ENCODE peak calls at places on chromosomes 16 and 17, in nine cellular contexts. One of them, this sample, is unnamed.

GRCh38 chr17:43366809-43367587 is 31.8 kb upstream of the ARL4D start:
- DNase-seq in mammary epithelial cell: no peak
- DNase-seq in gastrocnemius medialis: peak; percentile 53
- DNase-seq in CD8-positive, alpha-beta memory T cell: peak; percentile 29
- DNase-seq in mucosa of descending colon: no peak
- DNase-seq in SK-N-SH: no peak
- DNase-seq in effector memory CD4-positive, alpha-beta T cell: no peak
- DNase-seq in ascending aorta: peak; percentile 72
- DNase-seq in sigmoid colon: no peak
- DNase-seq in this sample: no peak

GRCh38 chr16:11603331-11603750 is 16.6 kb upstream of the LITAF start:
- DNase-seq in sigmoid colon: no peak
- DNase-seq in gastrocnemius medialis: no peak
- DNase-seq in effector memory CD4-positive, alpha-beta T cell: no peak
- DNase-seq in mucosa of descending colon: no peak
- DNase-seq in mammary epithelial cell: no peak
- DNase-seq in SK-N-SH: peak; percentile 59
- DNase-seq in ascending aorta: no peak
- DNase-seq in CD8-positive, alpha-beta memory T cell: no peak
- DNase-seq in this sample: peak; percentile 63

GRCh38 chr16:935684-936083 is 35.1 kb downstream of the LMF1 start:
- DNase-seq in gastrocnemius medialis: no peak
- DNase-seq in CD8-positive, alpha-beta memory T cell: no peak
- DNase-seq in mammary epithelial cell: no peak
- DNase-seq in mucosa of descending colon: no peak
- DNase-seq in sigmoid colon: no peak
- DNase-seq in effector memory CD4-positive, alpha-beta T cell: no peak
- DNase-seq in SK-N-SH: no peak
- DNase-seq in ascending aorta: no peak
- DNase-seq in this sample: no peak

GRCh38 chr16:53404959-53405358 is 29.3 kb upstream of the RBL2 start:
- DNase-seq in CD8-positive, alpha-beta memory T cell: no peak
- DNase-seq in ascending aorta: no peak
- DNase-seq in effector memory CD4-positive, alpha-beta T cell: no peak
- DNase-seq in mucosa of descending colon: no peak
- DNase-seq in SK-N-SH: no peak
- DNase-seq in mammary epithelial cell: no peak
- DNase-seq in gastrocnemius medialis: no peak
- DNase-seq in sigmoid colon: no peak
- DNase-seq in this sample: no peak

GRCh38 chr17:42603318-42603717 is 5.9 kb downstream of the RETREG3 start:
- DNase-seq in gastrocnemius medialis: no peak
- DNase-seq in mucosa of descending colon: no peak
- DNase-seq in CD8-positive, alpha-beta memory T cell: no peak
- DNase-seq in ascending aorta: no peak
- DNase-seq in SK-N-SH: no peak
- DNase-seq in sigmoid colon: no peak
- DNase-seq in effector memory CD4-positive, alpha-beta T cell: no peak
- DNase-seq in mammary epithelial cell: no peak
- DNase-seq in this sample: no peak

GRCh38 chr16:694863-695354 is 4.7 kb upstream of the WDR24 start:
- DNase-seq in sigmoid colon: no peak
- DNase-seq in effector memory CD4-positive, alpha-beta T cell: peak; percentile 46
- DNase-seq in ascending aorta: no peak
- DNase-seq in gastrocnemius medialis: no peak
- DNase-seq in mucosa of descending colon: no peak
- DNase-seq in SK-N-SH: no peak
- DNase-seq in CD8-positive, alpha-beta memory T cell: peak; percentile 31
- DNase-seq in mammary epithelial cell: no peak
- DNase-seq in this sample: no peak

GRCh38 chr17:47699536-47699840 is 5.5 kb downstream of the TBKBP1 start:
- DNase-seq in effector memory CD4-positive, alpha-beta T cell: no peak
- DNase-seq in SK-N-SH: peak; percentile 19
- DNase-seq in sigmoid colon: no peak
- DNase-seq in CD8-positive, alpha-beta memory T cell: no peak
- DNase-seq in ascending aorta: no peak
- DNase-seq in gastrocnemius medialis: no peak
- DNase-seq in mammary epithelial cell: no peak
- DNase-seq in mucosa of descending colon: no peak
- DNase-seq in this sample: no peak

GRCh38 chr17:17783825-17784598 is 52.8 kb downstream of the SREBF1 start:
- DNase-seq in ascending aorta: no peak
- DNase-seq in mucosa of descending colon: peak; percentile 59
- DNase-seq in mammary epithelial cell: no peak
- DNase-seq in gastrocnemius medialis: peak; percentile 45
- DNase-seq in effector memory CD4-positive, alpha-beta T cell: no peak
- DNase-seq in sigmoid colon: no peak
- DNase-seq in CD8-positive, alpha-beta memory T cell: peak; percentile 46
- DNase-seq in SK-N-SH: no peak
- DNase-seq in this sample: no peak

GRCh38 chr16:3266873-3267537 is 10.6 kb upstream of the MEFV start:
- DNase-seq in effector memory CD4-positive, alpha-beta T cell: no peak
- DNase-seq in gastrocnemius medialis: no peak
- DNase-seq in CD8-positive, alpha-beta memory T cell: no peak
- DNase-seq in mammary epithelial cell: peak; percentile 26
- DNase-seq in ascending aorta: no peak
- DNase-seq in SK-N-SH: peak; percentile 67
- DNase-seq in mucosa of descending colon: no peak
- DNase-seq in sigmoid colon: no peak
- DNase-seq in this sample: no peak

GRCh38 chr17:35596530-35597233 is 9.6 kb downstream of the AP2B1 start:
- DNase-seq in mucosa of descending colon: no peak
- DNase-seq in ascending aorta: no peak
- DNase-seq in mammary epithelial cell: no peak
- DNase-seq in sigmoid colon: no peak
- DNase-seq in effector memory CD4-positive, alpha-beta T cell: no peak
- DNase-seq in CD8-positive, alpha-beta memory T cell: no peak
- DNase-seq in gastrocnemius medialis: no peak
- DNase-seq in SK-N-SH: peak; percentile 26
- DNase-seq in this sample: no peak

GRCh38 chr17:33292981-33293867 is at the start of gene ASIC2:
- DNase-seq in sigmoid colon: no peak
- DNase-seq in ascending aorta: no peak
- DNase-seq in mammary epithelial cell: peak; percentile 62
- DNase-seq in SK-N-SH: peak; percentile 55
- DNase-seq in effector memory CD4-positive, alpha-beta T cell: no peak
- DNase-seq in CD8-positive, alpha-beta memory T cell: no peak
- DNase-seq in mucosa of descending colon: peak; percentile 64
- DNase-seq in gastrocnemius medialis: no peak
- DNase-seq in this sample: peak; percentile 27

GRCh38 chr17:72387487-72387886 is 266.7 kb downstream of the SOX9 start:
- DNase-seq in gastrocnemius medialis: no peak
- DNase-seq in ascending aorta: no peak
- DNase-seq in sigmoid colon: no peak
- DNase-seq in CD8-positive, alpha-beta memory T cell: no peak
- DNase-seq in SK-N-SH: no peak
- DNase-seq in mucosa of descending colon: no peak
- DNase-seq in mammary epithelial cell: no peak
- DNase-seq in effector memory CD4-positive, alpha-beta T cell: no peak
- DNase-seq in this sample: no peak

GRCh38 chr17:72705905-72706395 is 386.5 kb downstream of the SLC39A11 start:
- DNase-seq in mammary epithelial cell: no peak
- DNase-seq in gastrocnemius medialis: no peak
- DNase-seq in effector memory CD4-positive, alpha-beta T cell: no peak
- DNase-seq in mucosa of descending colon: no peak
- DNase-seq in CD8-positive, alpha-beta memory T cell: no peak
- DNase-seq in ascending aorta: no peak
- DNase-seq in SK-N-SH: no peak
- DNase-seq in sigmoid colon: no peak
- DNase-seq in this sample: no peak

GRCh38 chr17:59521465-59522126 is 43.8 kb upstream of the DHX40 start:
- DNase-seq in SK-N-SH: peak; percentile 92
- DNase-seq in sigmoid colon: peak; percentile 73
- DNase-seq in gastrocnemius medialis: peak; percentile 22
- DNase-seq in mucosa of descending colon: peak; percentile 71
- DNase-seq in ascending aorta: peak; percentile 72
- DNase-seq in effector memory CD4-positive, alpha-beta T cell: peak; percentile 6
- DNase-seq in mammary epithelial cell: peak; percentile 56
- DNase-seq in CD8-positive, alpha-beta memory T cell: peak; percentile 35
- DNase-seq in this sample: peak; percentile 59

GRCh38 chr17:61139219-61139618 is 260.4 kb upstream of the TBX2 start:
- DNase-seq in effector memory CD4-positive, alpha-beta T cell: peak; percentile 9
- DNase-seq in ascending aorta: no peak
- DNase-seq in SK-N-SH: no peak
- DNase-seq in gastrocnemius medialis: no peak
- DNase-seq in sigmoid colon: no peak
- DNase-seq in mammary epithelial cell: peak; percentile 56
- DNase-seq in CD8-positive, alpha-beta memory T cell: peak; percentile 80
- DNase-seq in mucosa of descending colon: peak; percentile 56
- DNase-seq in this sample: no peak

GRCh38 chr17:44438634-44439033 is 49.2 kb upstream of the ITGA2B start:
- DNase-seq in mucosa of descending colon: no peak
- DNase-seq in SK-N-SH: peak; percentile 8
- DNase-seq in CD8-positive, alpha-beta memory T cell: no peak
- DNase-seq in effector memory CD4-positive, alpha-beta T cell: no peak
- DNase-seq in mammary epithelial cell: no peak
- DNase-seq in sigmoid colon: no peak
- DNase-seq in gastrocnemius medialis: peak; percentile 85
- DNase-seq in ascending aorta: no peak
- DNase-seq in this sample: no peak

GRCh38 chr17:14061666-14062560 is 7.4 kb upstream of the COX10 start:
- DNase-seq in effector memory CD4-positive, alpha-beta T cell: no peak
- DNase-seq in mucosa of descending colon: no peak
- DNase-seq in CD8-positive, alpha-beta memory T cell: no peak
- DNase-seq in mammary epithelial cell: peak; percentile 48
- DNase-seq in SK-N-SH: no peak
- DNase-seq in sigmoid colon: no peak
- DNase-seq in gastrocnemius medialis: peak; percentile 54
- DNase-seq in ascending aorta: peak; percentile 73
- DNase-seq in this sample: no peak

GRCh38 chr16:29705030-29705429 is 26.1 kb downstream of the QPRT start:
- DNase-seq in effector memory CD4-positive, alpha-beta T cell: no peak
- DNase-seq in sigmoid colon: no peak
- DNase-seq in ascending aorta: no peak
- DNase-seq in mammary epithelial cell: no peak
- DNase-seq in SK-N-SH: no peak
- DNase-seq in mucosa of descending colon: no peak
- DNase-seq in gastrocnemius medialis: no peak
- DNase-seq in CD8-positive, alpha-beta memory T cell: no peak
- DNase-seq in this sample: no peak

DNA sequence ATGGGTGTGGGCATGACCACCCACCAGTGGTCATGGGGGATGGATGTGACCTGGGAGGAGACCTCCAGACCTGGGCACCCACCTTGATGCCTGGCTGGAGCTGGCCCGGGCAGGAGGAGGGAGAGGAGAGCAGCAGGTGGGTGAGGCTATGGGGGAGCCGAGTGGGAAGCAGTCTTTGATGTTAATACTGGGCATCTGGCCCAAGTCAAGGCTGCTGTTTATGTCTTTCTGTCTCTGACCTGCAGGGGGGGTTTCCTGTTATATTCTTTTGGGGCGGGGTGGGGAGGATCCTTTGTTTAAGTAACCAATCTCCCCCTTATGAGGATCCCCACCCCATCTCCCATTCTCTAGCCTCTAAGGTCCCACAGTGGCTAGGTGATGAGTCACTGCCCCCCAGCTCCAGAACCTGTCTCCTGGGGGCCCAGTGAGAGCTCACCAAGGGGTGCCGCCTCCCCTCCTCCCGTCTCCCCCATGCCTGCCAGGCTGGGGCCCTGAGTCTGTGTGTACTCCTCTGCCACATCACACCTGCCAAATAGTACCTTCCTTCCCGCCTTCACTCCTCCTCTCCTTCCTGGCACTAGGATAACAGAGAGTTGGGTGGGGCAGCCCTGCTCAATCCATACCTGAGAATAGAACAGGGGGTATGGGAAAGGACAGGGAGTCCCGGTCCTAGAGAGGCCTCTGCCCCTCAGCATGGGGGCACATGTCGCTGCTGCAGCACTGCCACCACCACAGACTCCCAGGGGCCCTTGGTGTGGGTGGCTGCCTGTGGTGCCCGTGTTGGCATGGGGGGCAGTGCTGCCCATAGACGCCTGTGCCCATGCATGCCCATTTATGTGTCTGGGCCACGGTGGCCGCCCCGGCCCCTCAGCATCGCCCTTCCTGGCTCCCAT is 7.2 kb downstream of the THRA start:
- DNase-seq in sigmoid colon: peak; percentile 87
- DNase-seq in mucosa of descending colon: peak; percentile 75
- DNase-seq in CD8-positive, alpha-beta memory T cell: peak; percentile 46
- DNase-seq in ascending aorta: no peak
- DNase-seq in effector memory CD4-positive, alpha-beta T cell: peak; percentile 43
- DNase-seq in gastrocnemius medialis: peak; percentile 71
- DNase-seq in SK-N-SH: peak; percentile 52
- DNase-seq in mammary epithelial cell: peak; percentile 24
- DNase-seq in this sample: no peak
- H3K36me3 ChIP-seq in sigmoid colon: peaks cover 7% of the 10 kb centered on the region
- H3K36me3 ChIP-seq in mucosa of descending colon: no peaks in the 10 kb centered on the region
- H3K36me3 ChIP-seq in CD8-positive, alpha-beta memory T cell: no peaks in the 10 kb centered on the region
- H3K36me3 ChIP-seq in ascending aorta: no peaks in the 10 kb centered on the region
- H3K36me3 ChIP-seq in effector memory CD4-positive, alpha-beta T cell: peaks cover 8% of the 10 kb centered on the region
- H3K36me3 ChIP-seq in gastrocnemius medialis: no peaks in the 10 kb centered on the region
- H3K36me3 ChIP-seq in SK-N-SH: no peaks in the 10 kb centered on the region
- H3K36me3 ChIP-seq in mammary epithelial cell: no peaks in the 10 kb centered on the region
- H3K36me3 ChIP-seq in this sample: peaks cover 5% of the 10 kb centered on the region

DNA sequence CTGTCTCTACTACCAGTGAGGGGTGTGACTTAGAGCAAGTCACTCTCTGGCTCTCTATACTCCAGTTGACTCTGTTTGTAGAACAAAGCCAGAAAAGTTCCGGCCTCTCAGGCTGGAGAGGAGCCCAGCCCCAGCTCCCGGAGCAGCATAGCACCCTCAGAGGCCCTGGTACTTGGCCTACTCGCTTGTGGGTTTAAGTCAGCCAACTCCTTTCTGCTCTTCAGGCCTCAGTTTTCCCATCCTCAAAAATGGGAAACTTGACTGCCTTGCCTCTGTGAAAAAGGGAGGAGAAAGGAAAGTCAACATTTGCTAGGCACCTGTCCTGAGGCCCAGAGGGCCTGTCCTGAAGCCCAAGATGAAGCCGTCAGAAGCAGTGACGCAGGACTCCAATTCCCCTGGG is 1.1 kb downstream of the CHST6 start:
- DNase-seq in gastrocnemius medialis: no peak
- DNase-seq in effector memory CD4-positive, alpha-beta T cell: no peak
- DNase-seq in ascending aorta: no peak
- DNase-seq in SK-N-SH: no peak
- DNase-seq in mammary epithelial cell: no peak
- DNase-seq in sigmoid colon: no peak
- DNase-seq in mucosa of descending colon: no peak
- DNase-seq in CD8-positive, alpha-beta memory T cell: no peak
- DNase-seq in this sample: no peak
- H3K4me3 ChIP-seq in gastrocnemius medialis: peak overlapping the region; percentile 43
- H3K4me3 ChIP-seq in effector memory CD4-positive, alpha-beta T cell: no peak overlapping the region
- H3K4me3 ChIP-seq in ascending aorta: peak overlapping the region; percentile 61
- H3K4me3 ChIP-seq in SK-N-SH: no peak overlapping the region
- H3K4me3 ChIP-seq in mammary epithelial cell: peak overlapping the region; percentile 45
- H3K4me3 ChIP-seq in sigmoid colon: no peak overlapping the region
- H3K4me3 ChIP-seq in mucosa of descending colon: no peak overlapping the region
- H3K4me3 ChIP-seq in CD8-positive, alpha-beta memory T cell: no peak overlapping the region
- H3K4me3 ChIP-seq in this sample: peak overlapping the region; percentile 77

GRCh38 chr17:77206557-77206956 is 65.8 kb downstream of the SEC14L1 start:
- DNase-seq in mammary epithelial cell: no peak
- DNase-seq in SK-N-SH: no peak
- DNase-seq in mucosa of descending colon: no peak
- DNase-seq in gastrocnemius medialis: no peak
- DNase-seq in ascending aorta: peak; percentile 34
- DNase-seq in effector memory CD4-positive, alpha-beta T cell: no peak
- DNase-seq in sigmoid colon: no peak
- DNase-seq in CD8-positive, alpha-beta memory T cell: no peak
- DNase-seq in this sample: no peak
- H3K36me3 ChIP-seq in mammary epithelial cell: peaks cover 61% of the 10 kb centered on the region
- H3K36me3 ChIP-seq in SK-N-SH: peaks cover 80% of the 10 kb centered on the region
- H3K36me3 ChIP-seq in mucosa of descending colon: no peaks in the 10 kb centered on the region
- H3K36me3 ChIP-seq in gastrocnemius medialis: peaks cover 2% of the 10 kb centered on the region
- H3K36me3 ChIP-seq in ascending aorta: peaks cover 88% of the 10 kb centered on the region
- H3K36me3 ChIP-seq in effector memory CD4-positive, alpha-beta T cell: peaks cover 78% of the 10 kb centered on the region
- H3K36me3 ChIP-seq in sigmoid colon: peaks cover 20% of the 10 kb centered on the region
- H3K36me3 ChIP-seq in CD8-positive, alpha-beta memory T cell: peaks cover 41% of the 10 kb centered on the region
- H3K36me3 ChIP-seq in this sample: peaks cover 86% of the 10 kb centered on the region

GRCh38 chr17:7704601-7705268 is at the start of gene EFNB3:
- DNase-seq in gastrocnemius medialis: no peak
- DNase-seq in sigmoid colon: no peak
- DNase-seq in mucosa of descending colon: no peak
- DNase-seq in effector memory CD4-positive, alpha-beta T cell: no peak
- DNase-seq in ascending aorta: no peak
- DNase-seq in CD8-positive, alpha-beta memory T cell: no peak
- DNase-seq in mammary epithelial cell: peak; percentile 38
- DNase-seq in SK-N-SH: peak; percentile 93
- DNase-seq in this sample: peak; percentile 51
- H3K4me3 ChIP-seq in gastrocnemius medialis: peak within 1 kb of the TSS; percentile 24
- H3K4me3 ChIP-seq in sigmoid colon: no peak within 1 kb of the TSS
- H3K4me3 ChIP-seq in mucosa of descending colon: no peak within 1 kb of the TSS
- H3K4me3 ChIP-seq in effector memory CD4-positive, alpha-beta T cell: peak within 1 kb of the TSS; percentile 32
- H3K4me3 ChIP-seq in ascending aorta: peak within 1 kb of the TSS; percentile 41
- H3K4me3 ChIP-seq in CD8-positive, alpha-beta memory T cell: no peak within 1 kb of the TSS
- H3K4me3 ChIP-seq in mammary epithelial cell: peak within 1 kb of the TSS; percentile 64
- H3K4me3 ChIP-seq in SK-N-SH: peak within 1 kb of the TSS; percentile 75
- H3K4me3 ChIP-seq in this sample: peak within 1 kb of the TSS; percentile 58